ENCODE peak calls at places on chromosomes 16 and 17, in ten cellular contexts. P, F, Q, G, Y, J, S, I, B and D are unnamed samples.

GRCh38 chr17:15971108-15971507 is 26.2 kb downstream of the ADORA2B start:
- DNase-seq in P (no peak), F (no peak), Q (no peak), G (no peak), Y (no peak), J (no peak), S (no peak), I (no peak), B (no peak), D (no peak)

GRCh38 chr16:50974438-50975036 is 176.5 kb downstream of the SALL1 start:
- DNase-seq in P (no peak), F (no peak), Q (no peak), G (no peak), Y (no peak), J (no peak), S (no peak), I (no peak), B (no peak), D (no peak)

GRCh38 chr17:13114601-13115024 is 96.8 kb upstream of the ELAC2 start:
- DNase-seq in P (no peak), F (no peak), Q (peak; percentile 79), G (peak; percentile 61), Y (no peak), J (no peak), S (peak; percentile 19), I (peak; percentile 35), B (no peak), D (no peak)

GRCh38 chr17:73576556-73576955 is 67.7 kb downstream of the SDK2 start:
- DNase-seq in P (no peak), F (no peak), Q (no peak), G (no peak), Y (no peak), J (no peak), S (no peak), I (no peak), B (no peak), D (no peak)

GRCh38 chr16:67979955-67980678 is at the start of gene DPEP3:
- DNase-seq in P (no peak), F (no peak), Q (no peak), G (no peak), Y (no peak), J (no peak), S (no peak), I (no peak), B (no peak), D (no peak)

GRCh38 chr16:88455610-88456355 is 2.7 kb downstream of the ZFPM1 start:
- DNase-seq in P (no peak), F (no peak), Q (peak; percentile 47), G (no peak), Y (peak; percentile 68), J (no peak), S (no peak), I (no peak), B (peak; percentile 81), D (no peak)

GRCh38 chr16:81127051-81127450 is 30.9 kb upstream of the GCSH start:
- DNase-seq in P (no peak), F (no peak), Q (peak; percentile 9), G (no peak), Y (no peak), J (no peak), S (no peak), I (no peak), B (no peak), D (no peak)

GRCh38 chr17:72022328-72022727 is 98.5 kb upstream of the SOX9 start:
- DNase-seq in P (no peak), F (no peak), Q (no peak), G (no peak), Y (no peak), J (no peak), S (no peak), I (no peak), B (no peak), D (no peak)

GRCh38 chr16:56357291-56357764 is 68.0 kb downstream of the AMFR start:
- DNase-seq in P (no peak), F (no peak), Q (peak; percentile 81), G (no peak), Y (no peak), J (no peak), S (peak; percentile 7), I (no peak), B (no peak), D (no peak)

GRCh38 chr17:21288581-21289017 is 4.1 kb downstream of the MAP2K3 start:
- DNase-seq in P (no peak), F (no peak), Q (no peak), G (no peak), Y (no peak), J (no peak), S (no peak), I (no peak), B (peak; percentile 32), D (peak; percentile 20)

GRCh38 chr16:47143677-47144558 is at the start of gene NETO2:
- DNase-seq in P (no peak), F (no peak), Q (peak; percentile 62), G (peak; percentile 52), Y (peak; percentile 29), J (peak; percentile 25), S (peak; percentile 48), I (peak; percentile 59), B (no peak), D (peak; percentile 60)

GRCh38 chr16:86383488-86384262 is 126.7 kb upstream of the FOXF1 start:
- DNase-seq in P (no peak), F (no peak), Q (peak; percentile 93), G (no peak), Y (no peak), J (no peak), S (no peak), I (no peak), B (no peak), D (no peak)

GRCh38 chr16:29940656-29941055 is 14.6 kb upstream of the KCTD13 start:
- DNase-seq in P (no peak), F (no peak), Q (no peak), G (no peak), Y (no peak), J (no peak), S (no peak), I (no peak), B (no peak), D (no peak)

GRCh38 chr17:79577485-79578187 is 33.2 kb downstream of the RBFOX3 start:
- DNase-seq in P (no peak), F (no peak), Q (no peak), G (no peak), Y (no peak), J (no peak), S (no peak), I (no peak), B (no peak), D (no peak)

DNA sequence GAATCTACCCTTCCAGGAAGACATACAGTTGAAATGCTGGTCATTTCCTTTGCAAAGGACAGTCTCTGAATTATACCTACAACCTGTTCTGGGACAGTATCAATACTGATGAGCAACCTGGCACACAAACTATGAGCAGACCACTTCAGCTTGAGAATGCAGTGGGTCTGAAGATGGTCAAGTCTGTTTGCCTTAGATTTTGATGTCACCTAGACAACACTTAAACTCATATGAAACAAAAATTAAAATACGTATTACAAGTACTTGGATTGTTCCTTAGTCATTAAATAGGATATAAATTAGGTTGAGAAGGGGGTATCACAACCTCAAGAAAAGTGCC is 3.5 kb downstream of the SRSF2 start:
- DNase-seq in P (no peak), F (no peak), Q (no peak), G (no peak), Y (no peak), J (no peak), S (no peak), I (no peak), B (no peak), D (no peak)
- H3K27ac ChIP-seq in P (no peak overlapping the region), F (no peak overlapping the region), Q (no peak overlapping the region), G (no peak overlapping the region), Y (peak overlapping the region; percentile 7), J (no peak overlapping the region), S (peak overlapping the region; percentile 100), I (no peak overlapping the region), B (no peak overlapping the region), D (no peak overlapping the region)

DNA sequence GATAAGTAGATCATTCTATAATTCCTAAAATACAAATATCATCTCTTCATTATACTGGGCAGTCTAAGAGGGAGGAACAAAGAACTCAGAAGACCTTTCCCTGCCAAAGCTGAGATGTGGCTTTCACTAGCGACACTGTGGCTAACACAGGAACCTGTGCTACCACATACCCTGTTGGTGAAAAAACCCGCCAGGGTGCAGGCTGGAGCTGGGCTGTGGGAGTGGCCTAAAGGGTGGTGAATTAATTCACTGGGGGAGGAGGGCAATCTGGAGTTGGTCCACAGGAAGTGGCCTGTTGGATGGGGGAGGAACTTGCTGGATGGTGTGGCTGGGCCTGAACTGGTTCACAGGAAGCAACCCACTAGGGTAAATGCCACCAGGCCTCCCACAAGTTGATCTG is 7.4 kb downstream of the ZNF594 start:
- DNase-seq in P (no peak), F (no peak), Q (no peak), G (no peak), Y (peak; percentile 13), J (no peak), S (no peak), I (no peak), B (no peak), D (no peak)
- H3K9me3 ChIP-seq in P (peaks cover 88% of the 10 kb centered on the region), F (peaks cover 85% of the 10 kb centered on the region), Q (peaks cover 6% of the 10 kb centered on the region), G (peaks cover 51% of the 10 kb centered on the region), Y (peaks cover 56% of the 10 kb centered on the region), J (peaks cover 41% of the 10 kb centered on the region), S (peaks cover 100% of the 10 kb centered on the region), I (peaks cover 89% of the 10 kb centered on the region), B (peaks cover 65% of the 10 kb centered on the region), D (peaks cover 53% of the 10 kb centered on the region)

GRCh38 chr17:2172447-2172938 is 117.6 kb downstream of the HIC1 start:
- DNase-seq in P (no peak), F (no peak), Q (peak; percentile 91), G (no peak), Y (no peak), J (no peak), S (peak; percentile 49), I (peak; percentile 73), B (no peak), D (no peak)

GRCh38 chr17:2174471-2175293 is 119.8 kb downstream of the HIC1 start:
- DNase-seq in P (no peak), F (no peak), Q (peak; percentile 97), G (no peak), Y (no peak), J (no peak), S (peak; percentile 81), I (peak; percentile 89), B (no peak), D (peak; percentile 73)

GRCh38 chr17:2175294-2175628 is 120.4 kb downstream of the HIC1 start:
- DNase-seq in P (no peak), F (no peak), Q (no peak), G (no peak), Y (no peak), J (no peak), S (no peak), I (no peak), B (no peak), D (no peak)

GRCh38 chr17:2173005-2173404 is 118.1 kb downstream of the HIC1 start:
- DNase-seq in P (no peak), F (no peak), Q (peak; percentile 81), G (no peak), Y (no peak), J (no peak), S (no peak), I (peak; percentile 50), B (no peak), D (no peak)

GRCh38 chr17:2174048-2174447 is 119.1 kb downstream of the HIC1 start:
- DNase-seq in P (no peak), F (no peak), Q (peak; percentile 67), G (no peak), Y (no peak), J (no peak), S (no peak), I (no peak), B (no peak), D (no peak)
- H3K27ac ChIP-seq in P (peak overlapping the region; percentile 80), F (peak overlapping the region; percentile 82), Q (peak overlapping the region; percentile 96), G (no peak overlapping the region), Y (no peak overlapping the region), J (no peak overlapping the region), S (peak overlapping the region; percentile 90), I (peak overlapping the region; percentile 87), B (no peak overlapping the region), D (peak overlapping the region; percentile 85)

GRCh38 chr17:57852041-57852954 is 2.5 kb upstream of the MRPS23 start:
- DNase-seq in P (no peak), F (no peak), Q (no peak), G (no peak), Y (no peak), J (no peak), S (no peak), I (no peak), B (no peak), D (no peak)
- H3K9me3 ChIP-seq in P (no peaks in the 10 kb centered on the region), F (no peaks in the 10 kb centered on the region), Q (no peaks in the 10 kb centered on the region), G (no peaks in the 10 kb centered on the region), Y (no peaks in the 10 kb centered on the region), J (no peaks in the 10 kb centered on the region), S (no peaks in the 10 kb centered on the region), I (no peaks in the 10 kb centered on the region), B (no peaks in the 10 kb centered on the region), D (no peaks in the 10 kb centered on the region)